ENCODE peak calls at places on chromosomes 7 and 10, in ten cellular contexts. One of them, this sample, is unnamed.

GRCh38 chr7:1924185-1924817 is 254.2 kb downstream of the ELFN1 start:
- DNase-seq in effector CD4-positive, alpha-beta T cell: no peak
- DNase-seq in Caki2: no peak
- DNase-seq in head of caudate nucleus: no peak
- DNase-seq in transverse colon: no peak
- DNase-seq in nephron progenitor cell: no peak
- DNase-seq in stimulated activated naive B cell treated with anti-CD40 and anti-IgM and Interleukin-4, amounts not matched to agents 10 μg/mL and 1 μg/mL and 100 μg/mL, for 72 hours: peak
- DNase-seq in cardiac fibroblast: peak
- DNase-seq in ecto neural progenitor cell: no peak
- DNase-seq in EH: no peak
- DNase-seq in this sample: no peak

GRCh38 chr7:116258734-116259133 is 48.4 kb downstream of the TES start:
- DNase-seq in EH: peak
- DNase-seq in effector CD4-positive, alpha-beta T cell: peak
- DNase-seq in ecto neural progenitor cell: no peak
- DNase-seq in cardiac fibroblast: peak
- DNase-seq in transverse colon: no peak
- DNase-seq in nephron progenitor cell: peak
- DNase-seq in head of caudate nucleus: no peak
- DNase-seq in Caki2: peak
- DNase-seq in stimulated activated naive B cell treated with anti-CD40 and anti-IgM and Interleukin-4, amounts not matched to agents 10 μg/mL and 1 μg/mL and 100 μg/mL, for 72 hours: no peak
- DNase-seq in this sample: peak

GRCh38 chr7:2632717-2633537 is 1.1 kb downstream of the TTYH3 start:
- DNase-seq in head of caudate nucleus: no peak
- DNase-seq in transverse colon: peak
- DNase-seq in stimulated activated naive B cell treated with anti-CD40 and anti-IgM and Interleukin-4, amounts not matched to agents 10 μg/mL and 1 μg/mL and 100 μg/mL, for 72 hours: peak
- DNase-seq in effector CD4-positive, alpha-beta T cell: peak
- DNase-seq in cardiac fibroblast: peak
- DNase-seq in nephron progenitor cell: peak
- DNase-seq in ecto neural progenitor cell: no peak
- DNase-seq in Caki2: peak
- DNase-seq in EH: peak
- DNase-seq in this sample: peak

GRCh38 chr10:23342213-23342884 is 2.2 kb downstream of the C10orf67 start:
- DNase-seq in cardiac fibroblast: no peak
- DNase-seq in effector CD4-positive, alpha-beta T cell: no peak
- DNase-seq in EH: peak
- DNase-seq in Caki2: no peak
- DNase-seq in head of caudate nucleus: no peak
- DNase-seq in stimulated activated naive B cell treated with anti-CD40 and anti-IgM and Interleukin-4, amounts not matched to agents 10 μg/mL and 1 μg/mL and 100 μg/mL, for 72 hours: no peak
- DNase-seq in ecto neural progenitor cell: no peak
- DNase-seq in transverse colon: no peak
- DNase-seq in nephron progenitor cell: no peak
- DNase-seq in this sample: no peak

GRCh38 chr7:1664711-1665591 is 5.1 kb upstream of the ELFN1 start:
- DNase-seq in cardiac fibroblast: peak
- DNase-seq in EH: peak
- DNase-seq in stimulated activated naive B cell treated with anti-CD40 and anti-IgM and Interleukin-4, amounts not matched to agents 10 μg/mL and 1 μg/mL and 100 μg/mL, for 72 hours: no peak
- DNase-seq in effector CD4-positive, alpha-beta T cell: peak
- DNase-seq in head of caudate nucleus: peak
- DNase-seq in nephron progenitor cell: peak
- DNase-seq in ecto neural progenitor cell: peak
- DNase-seq in transverse colon: peak
- DNase-seq in Caki2: peak
- DNase-seq in this sample: no peak

GRCh38 chr10:127525686-127526085 is 23.4 kb upstream of the NPS start:
- DNase-seq in cardiac fibroblast: no peak
- DNase-seq in ecto neural progenitor cell: no peak
- DNase-seq in EH: no peak
- DNase-seq in head of caudate nucleus: no peak
- DNase-seq in transverse colon: no peak
- DNase-seq in stimulated activated naive B cell treated with anti-CD40 and anti-IgM and Interleukin-4, amounts not matched to agents 10 μg/mL and 1 μg/mL and 100 μg/mL, for 72 hours: no peak
- DNase-seq in Caki2: no peak
- DNase-seq in nephron progenitor cell: no peak
- DNase-seq in effector CD4-positive, alpha-beta T cell: no peak
- DNase-seq in this sample: no peak

GRCh38 chr10:74977913-74978847 is 133.3 kb upstream of the SAMD8 start:
- DNase-seq in head of caudate nucleus: no peak
- DNase-seq in stimulated activated naive B cell treated with anti-CD40 and anti-IgM and Interleukin-4, amounts not matched to agents 10 μg/mL and 1 μg/mL and 100 μg/mL, for 72 hours: peak
- DNase-seq in cardiac fibroblast: no peak
- DNase-seq in nephron progenitor cell: no peak
- DNase-seq in effector CD4-positive, alpha-beta T cell: no peak
- DNase-seq in Caki2: no peak
- DNase-seq in ecto neural progenitor cell: no peak
- DNase-seq in EH: no peak
- DNase-seq in transverse colon: no peak
- DNase-seq in this sample: no peak

GRCh38 chr7:45885264-45885882 is 2.9 kb upstream of the IGFBP1 start:
- DNase-seq in nephron progenitor cell: no peak
- DNase-seq in stimulated activated naive B cell treated with anti-CD40 and anti-IgM and Interleukin-4, amounts not matched to agents 10 μg/mL and 1 μg/mL and 100 μg/mL, for 72 hours: no peak
- DNase-seq in head of caudate nucleus: no peak
- DNase-seq in ecto neural progenitor cell: no peak
- DNase-seq in EH: peak
- DNase-seq in effector CD4-positive, alpha-beta T cell: no peak
- DNase-seq in cardiac fibroblast: peak
- DNase-seq in transverse colon: no peak
- DNase-seq in Caki2: peak
- DNase-seq in this sample: no peak

GRCh38 chr10:132707776-132708171 is 78.2 kb downstream of the NKX6-2 start:
- DNase-seq in EH: no peak
- DNase-seq in effector CD4-positive, alpha-beta T cell: no peak
- DNase-seq in stimulated activated naive B cell treated with anti-CD40 and anti-IgM and Interleukin-4, amounts not matched to agents 10 μg/mL and 1 μg/mL and 100 μg/mL, for 72 hours: no peak
- DNase-seq in Caki2: no peak
- DNase-seq in head of caudate nucleus: no peak
- DNase-seq in nephron progenitor cell: no peak
- DNase-seq in transverse colon: no peak
- DNase-seq in cardiac fibroblast: no peak
- DNase-seq in ecto neural progenitor cell: no peak
- DNase-seq in this sample: no peak